ENCODE peak calls at places on chromosome 15, in ten cellular contexts. One of them, this sample, is unnamed.

GRCh38 chr15:71054286-71054952 is 60.9 kb upstream of the THSD4 start:
- DNase-seq in HFF-Myc: no peak
- DNase-seq in fibroblast of lung: peak; percentile 29
- DNase-seq in LNCaP clone FGC: no peak
- DNase-seq in HepG2: no peak
- DNase-seq in lower lobe of right lung: no peak
- DNase-seq in CD8-positive, alpha-beta T cell: no peak
- DNase-seq in fibroblast of pulmonary artery: no peak
- DNase-seq in A549: no peak
- DNase-seq in brain microvascular endothelial cell: no peak
- DNase-seq in this sample: no peak

GRCh38 chr15:33278816-33279612 is 31.8 kb upstream of the RYR3 start:
- DNase-seq in fibroblast of lung: peak; percentile 90
- DNase-seq in LNCaP clone FGC: no peak
- DNase-seq in lower lobe of right lung: no peak
- DNase-seq in HFF-Myc: peak; percentile 84
- DNase-seq in A549: peak; percentile 80
- DNase-seq in brain microvascular endothelial cell: peak; percentile 96
- DNase-seq in CD8-positive, alpha-beta T cell: no peak
- DNase-seq in HepG2: no peak
- DNase-seq in fibroblast of pulmonary artery: peak; percentile 81
- DNase-seq in this sample: peak; percentile 52

GRCh38 chr15:60859996-60860494 is 369.1 kb downstream of the RORA start:
- DNase-seq in CD8-positive, alpha-beta T cell: no peak
- DNase-seq in HFF-Myc: no peak
- DNase-seq in fibroblast of pulmonary artery: no peak
- DNase-seq in lower lobe of right lung: no peak
- DNase-seq in brain microvascular endothelial cell: no peak
- DNase-seq in LNCaP clone FGC: no peak
- DNase-seq in HepG2: no peak
- DNase-seq in fibroblast of lung: peak; percentile 72
- DNase-seq in A549: no peak
- DNase-seq in this sample: peak; percentile 57

GRCh38 chr15:89329329-89330084 is 5.1 kb downstream of the POLG start:
- DNase-seq in HFF-Myc: no peak
- DNase-seq in fibroblast of pulmonary artery: no peak
- DNase-seq in LNCaP clone FGC: no peak
- DNase-seq in HepG2: no peak
- DNase-seq in lower lobe of right lung: no peak
- DNase-seq in fibroblast of lung: no peak
- DNase-seq in brain microvascular endothelial cell: no peak
- DNase-seq in CD8-positive, alpha-beta T cell: peak; percentile 39
- DNase-seq in A549: no peak
- DNase-seq in this sample: no peak

GRCh38 chr15:37135225-37135624 is 34.9 kb upstream of the MEIS2 start:
- DNase-seq in HepG2: no peak
- DNase-seq in lower lobe of right lung: no peak
- DNase-seq in LNCaP clone FGC: no peak
- DNase-seq in brain microvascular endothelial cell: no peak
- DNase-seq in fibroblast of lung: no peak
- DNase-seq in HFF-Myc: peak; percentile 12
- DNase-seq in A549: no peak
- DNase-seq in fibroblast of pulmonary artery: peak; percentile 20
- DNase-seq in CD8-positive, alpha-beta T cell: no peak
- DNase-seq in this sample: no peak

GRCh38 chr15:43433160-43433559 is 59.8 kb downstream of the TP53BP1 start:
- DNase-seq in brain microvascular endothelial cell: no peak
- DNase-seq in HFF-Myc: no peak
- DNase-seq in fibroblast of lung: peak; percentile 86
- DNase-seq in LNCaP clone FGC: no peak
- DNase-seq in HepG2: no peak
- DNase-seq in A549: no peak
- DNase-seq in fibroblast of pulmonary artery: peak; percentile 10
- DNase-seq in lower lobe of right lung: no peak
- DNase-seq in CD8-positive, alpha-beta T cell: no peak
- DNase-seq in this sample: peak; percentile 16

GRCh38 chr15:56052389-56053045 is 59.1 kb upstream of the NEDD4 start:
- DNase-seq in LNCaP clone FGC: no peak
- DNase-seq in fibroblast of pulmonary artery: peak; percentile 73
- DNase-seq in A549: peak; percentile 75
- DNase-seq in lower lobe of right lung: no peak
- DNase-seq in fibroblast of lung: peak; percentile 53
- DNase-seq in brain microvascular endothelial cell: no peak
- DNase-seq in HepG2: peak; percentile 13
- DNase-seq in HFF-Myc: no peak
- DNase-seq in CD8-positive, alpha-beta T cell: no peak
- DNase-seq in this sample: no peak

GRCh38 chr15:43505723-43506122 is 11.7 kb upstream of the MAP1A start:
- DNase-seq in fibroblast of lung: peak; percentile 81
- DNase-seq in HFF-Myc: no peak
- DNase-seq in lower lobe of right lung: no peak
- DNase-seq in LNCaP clone FGC: no peak
- DNase-seq in A549: no peak
- DNase-seq in fibroblast of pulmonary artery: peak; percentile 56
- DNase-seq in HepG2: no peak
- DNase-seq in CD8-positive, alpha-beta T cell: no peak
- DNase-seq in brain microvascular endothelial cell: peak; percentile 73
- DNase-seq in this sample: peak; percentile 57

GRCh38 chr15:73941871-73942635 is 15.8 kb downstream of the LOXL1 start:
- DNase-seq in lower lobe of right lung: peak; percentile 39
- DNase-seq in A549: no peak
- DNase-seq in fibroblast of lung: peak; percentile 55
- DNase-seq in LNCaP clone FGC: no peak
- DNase-seq in CD8-positive, alpha-beta T cell: no peak
- DNase-seq in HFF-Myc: no peak
- DNase-seq in brain microvascular endothelial cell: no peak
- DNase-seq in HepG2: no peak
- DNase-seq in fibroblast of pulmonary artery: no peak
- DNase-seq in this sample: no peak

GRCh38 chr15:80587816-80588456 is 107.2 kb upstream of the ABHD17C start:
- DNase-seq in fibroblast of pulmonary artery: peak; percentile 61
- DNase-seq in A549: no peak
- DNase-seq in HepG2: no peak
- DNase-seq in LNCaP clone FGC: no peak
- DNase-seq in lower lobe of right lung: no peak
- DNase-seq in HFF-Myc: no peak
- DNase-seq in CD8-positive, alpha-beta T cell: no peak
- DNase-seq in fibroblast of lung: peak; percentile 78
- DNase-seq in brain microvascular endothelial cell: peak; percentile 63
- DNase-seq in this sample: no peak

GRCh38 chr15:42490246-42490742 is 647 bp downstream of the ZNF106 start:
- DNase-seq in lower lobe of right lung: no peak
- DNase-seq in LNCaP clone FGC: no peak
- DNase-seq in fibroblast of pulmonary artery: peak; percentile 23
- DNase-seq in CD8-positive, alpha-beta T cell: no peak
- DNase-seq in HepG2: no peak
- DNase-seq in A549: no peak
- DNase-seq in HFF-Myc: no peak
- DNase-seq in brain microvascular endothelial cell: no peak
- DNase-seq in fibroblast of lung: no peak
- DNase-seq in this sample: no peak

GRCh38 chr15:101374326-101374725 is 79.3 kb upstream of the SNRPA1 start:
- DNase-seq in brain microvascular endothelial cell: no peak
- DNase-seq in CD8-positive, alpha-beta T cell: no peak
- DNase-seq in lower lobe of right lung: no peak
- DNase-seq in HFF-Myc: no peak
- DNase-seq in fibroblast of pulmonary artery: no peak
- DNase-seq in HepG2: no peak
- DNase-seq in A549: no peak
- DNase-seq in fibroblast of lung: no peak
- DNase-seq in LNCaP clone FGC: no peak
- DNase-seq in this sample: no peak

GRCh38 chr15:101371519-101371918 is 76.5 kb upstream of the SNRPA1 start:
- DNase-seq in HepG2: no peak
- DNase-seq in brain microvascular endothelial cell: no peak
- DNase-seq in CD8-positive, alpha-beta T cell: no peak
- DNase-seq in HFF-Myc: no peak
- DNase-seq in A549: no peak
- DNase-seq in LNCaP clone FGC: no peak
- DNase-seq in fibroblast of lung: no peak
- DNase-seq in lower lobe of right lung: no peak
- DNase-seq in fibroblast of pulmonary artery: no peak
- DNase-seq in this sample: no peak

GRCh38 chr15:101373580-101373979 is 78.5 kb upstream of the SNRPA1 start:
- DNase-seq in lower lobe of right lung: no peak
- DNase-seq in LNCaP clone FGC: no peak
- DNase-seq in fibroblast of pulmonary artery: no peak
- DNase-seq in HFF-Myc: no peak
- DNase-seq in HepG2: no peak
- DNase-seq in A549: no peak
- DNase-seq in brain microvascular endothelial cell: no peak
- DNase-seq in fibroblast of lung: no peak
- DNase-seq in CD8-positive, alpha-beta T cell: no peak
- DNase-seq in this sample: no peak

GRCh38 chr15:101372149-101372577 is 77.1 kb upstream of the SNRPA1 start:
- DNase-seq in HFF-Myc: no peak
- DNase-seq in brain microvascular endothelial cell: peak; percentile 20
- DNase-seq in A549: no peak
- DNase-seq in fibroblast of pulmonary artery: peak; percentile 24
- DNase-seq in HepG2: no peak
- DNase-seq in fibroblast of lung: no peak
- DNase-seq in LNCaP clone FGC: no peak
- DNase-seq in CD8-positive, alpha-beta T cell: no peak
- DNase-seq in lower lobe of right lung: no peak
- DNase-seq in this sample: no peak

GRCh38 chr15:101372960-101373525 is 78.0 kb upstream of the SNRPA1 start:
- DNase-seq in fibroblast of pulmonary artery: no peak
- DNase-seq in CD8-positive, alpha-beta T cell: no peak
- DNase-seq in fibroblast of lung: no peak
- DNase-seq in lower lobe of right lung: no peak
- DNase-seq in LNCaP clone FGC: no peak
- DNase-seq in HFF-Myc: no peak
- DNase-seq in HepG2: no peak
- DNase-seq in brain microvascular endothelial cell: no peak
- DNase-seq in A549: no peak
- DNase-seq in this sample: no peak
- H3K4me3 ChIP-seq in fibroblast of pulmonary artery: no peak overlapping the region
- H3K4me3 ChIP-seq in CD8-positive, alpha-beta T cell: no peak overlapping the region
- H3K4me3 ChIP-seq in fibroblast of lung: no peak overlapping the region
- H3K4me3 ChIP-seq in lower lobe of right lung: no peak overlapping the region
- H3K4me3 ChIP-seq in LNCaP clone FGC: no peak overlapping the region
- H3K4me3 ChIP-seq in HFF-Myc: no peak overlapping the region
- H3K4me3 ChIP-seq in HepG2: no peak overlapping the region
- H3K4me3 ChIP-seq in brain microvascular endothelial cell: no peak overlapping the region
- H3K4me3 ChIP-seq in A549: no peak overlapping the region
- H3K4me3 ChIP-seq in this sample: no peak overlapping the region

GRCh38 chr15:58755956-58756355 is 6.4 kb upstream of the ADAM10 start:
- DNase-seq in fibroblast of pulmonary artery: no peak
- DNase-seq in HFF-Myc: no peak
- DNase-seq in lower lobe of right lung: no peak
- DNase-seq in fibroblast of lung: no peak
- DNase-seq in brain microvascular endothelial cell: no peak
- DNase-seq in LNCaP clone FGC: no peak
- DNase-seq in A549: no peak
- DNase-seq in CD8-positive, alpha-beta T cell: no peak
- DNase-seq in HepG2: no peak
- DNase-seq in this sample: no peak

GRCh38 chr15:58760385-58761009 is 10.6 kb upstream of the MINDY2 start:
- DNase-seq in HepG2: no peak
- DNase-seq in HFF-Myc: no peak
- DNase-seq in brain microvascular endothelial cell: no peak
- DNase-seq in LNCaP clone FGC: no peak
- DNase-seq in CD8-positive, alpha-beta T cell: no peak
- DNase-seq in A549: no peak
- DNase-seq in fibroblast of lung: no peak
- DNase-seq in lower lobe of right lung: no peak
- DNase-seq in fibroblast of pulmonary artery: no peak
- DNase-seq in this sample: no peak

GRCh38 chr15:58761010-58761388 is 10.1 kb upstream of the MINDY2 start:
- DNase-seq in CD8-positive, alpha-beta T cell: no peak
- DNase-seq in brain microvascular endothelial cell: no peak
- DNase-seq in LNCaP clone FGC: no peak
- DNase-seq in A549: no peak
- DNase-seq in lower lobe of right lung: no peak
- DNase-seq in HFF-Myc: no peak
- DNase-seq in HepG2: no peak
- DNase-seq in fibroblast of lung: no peak
- DNase-seq in fibroblast of pulmonary artery: no peak
- DNase-seq in this sample: no peak

GRCh38 chr15:58755350-58755749 is 5.8 kb upstream of the ADAM10 start:
- DNase-seq in LNCaP clone FGC: no peak
- DNase-seq in A549: no peak
- DNase-seq in fibroblast of lung: no peak
- DNase-seq in lower lobe of right lung: no peak
- DNase-seq in fibroblast of pulmonary artery: no peak
- DNase-seq in HepG2: no peak
- DNase-seq in HFF-Myc: no peak
- DNase-seq in brain microvascular endothelial cell: no peak
- DNase-seq in CD8-positive, alpha-beta T cell: no peak
- DNase-seq in this sample: no peak

GRCh38 chr15:58758141-58758540 is 8.6 kb upstream of the ADAM10 start:
- DNase-seq in brain microvascular endothelial cell: no peak
- DNase-seq in HFF-Myc: no peak
- DNase-seq in lower lobe of right lung: no peak
- DNase-seq in A549: no peak
- DNase-seq in fibroblast of pulmonary artery: peak; percentile 56
- DNase-seq in HepG2: no peak
- DNase-seq in LNCaP clone FGC: no peak
- DNase-seq in CD8-positive, alpha-beta T cell: no peak
- DNase-seq in fibroblast of lung: no peak
- DNase-seq in this sample: no peak
- TF ChIP-seq CTCF in brain microvascular endothelial cell: peak; percentile 39
- TF ChIP-seq CTCF in HFF-Myc: peak; percentile 7
- TF ChIP-seq CTCF in lower lobe of right lung: peak; percentile 23
- TF ChIP-seq CTCF in A549: peak; percentile 53
- TF ChIP-seq CTCF in fibroblast of pulmonary artery: peak; percentile 32
- TF ChIP-seq CTCF in HepG2: peak; percentile 60
- TF ChIP-seq CTCF in LNCaP clone FGC: peak; percentile 37
- TF ChIP-seq CTCF in CD8-positive, alpha-beta T cell: no peak
- TF ChIP-seq CTCF in fibroblast of lung: peak; percentile 38
- TF ChIP-seq CTCF in this sample: peak; percentile 18

GRCh38 chr15:79282371-79283251 is at the start of gene ANKRD34C:
- DNase-seq in LNCaP clone FGC: no peak
- DNase-seq in fibroblast of pulmonary artery: no peak
- DNase-seq in fibroblast of lung: no peak
- DNase-seq in HFF-Myc: no peak
- DNase-seq in CD8-positive, alpha-beta T cell: no peak
- DNase-seq in brain microvascular endothelial cell: no peak
- DNase-seq in HepG2: no peak
- DNase-seq in A549: no peak
- DNase-seq in lower lobe of right lung: no peak
- DNase-seq in this sample: no peak
- H3K4me3 ChIP-seq in LNCaP clone FGC: no peak within 1 kb of the TSS
- H3K4me3 ChIP-seq in fibroblast of pulmonary artery: no peak within 1 kb of the TSS
- H3K4me3 ChIP-seq in fibroblast of lung: no peak within 1 kb of the TSS
- H3K4me3 ChIP-seq in HFF-Myc: no peak within 1 kb of the TSS
- H3K4me3 ChIP-seq in CD8-positive, alpha-beta T cell: no peak within 1 kb of the TSS
- H3K4me3 ChIP-seq in brain microvascular endothelial cell: no peak within 1 kb of the TSS
- H3K4me3 ChIP-seq in HepG2: no peak within 1 kb of the TSS
- H3K4me3 ChIP-seq in A549: no peak within 1 kb of the TSS
- H3K4me3 ChIP-seq in lower lobe of right lung: no peak within 1 kb of the TSS
- H3K4me3 ChIP-seq in this sample: no peak within 1 kb of the TSS

DNA sequence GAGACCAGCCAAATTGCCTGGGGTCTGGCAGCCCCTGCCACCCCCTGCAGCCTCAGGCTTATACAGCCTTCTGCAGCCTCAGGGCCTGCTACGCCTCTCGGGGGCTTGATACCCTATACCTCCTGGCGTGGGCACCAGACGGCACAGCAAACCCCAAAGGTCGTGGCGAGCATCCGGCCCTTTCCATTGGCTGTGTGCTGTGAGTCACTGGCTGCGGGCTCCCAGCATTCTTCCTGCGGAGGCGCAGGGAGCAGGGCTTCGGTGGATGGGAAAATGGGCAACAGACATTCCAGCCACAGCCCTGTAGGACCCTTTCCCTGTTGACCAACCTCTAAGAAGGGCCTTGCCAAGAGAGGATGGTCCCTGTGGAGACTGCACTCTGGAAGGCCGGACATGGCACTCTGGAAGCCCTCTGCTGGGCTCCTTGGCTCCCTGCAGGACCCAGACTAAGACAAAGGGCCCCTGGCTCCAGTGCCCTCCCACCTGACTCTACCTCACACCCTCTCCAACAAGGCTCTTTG is 59.6 kb downstream of the ITGA11 start:
- DNase-seq in LNCaP clone FGC: no peak
- DNase-seq in fibroblast of lung: peak; percentile 82
- DNase-seq in CD8-positive, alpha-beta T cell: no peak
- DNase-seq in brain microvascular endothelial cell: peak; percentile 63
- DNase-seq in lower lobe of right lung: no peak
- DNase-seq in HepG2: peak; percentile 16
- DNase-seq in A549: peak; percentile 66
- DNase-seq in HFF-Myc: no peak
- DNase-seq in fibroblast of pulmonary artery: peak; percentile 56
- DNase-seq in this sample: no peak
- TF ChIP-seq CTCF in LNCaP clone FGC: no peak
- TF ChIP-seq CTCF in fibroblast of lung: peak; percentile 26
- TF ChIP-seq CTCF in CD8-positive, alpha-beta T cell: no peak
- TF ChIP-seq CTCF in brain microvascular endothelial cell: peak; percentile 80
- TF ChIP-seq CTCF in lower lobe of right lung: peak; percentile 41
- TF ChIP-seq CTCF in HepG2: peak; percentile 48
- TF ChIP-seq CTCF in A549: peak; percentile 29
- TF ChIP-seq CTCF in HFF-Myc: peak; percentile 57
- TF ChIP-seq CTCF in fibroblast of pulmonary artery: peak; percentile 65
- TF ChIP-seq CTCF in this sample: peak; percentile 45

This sample was measured in AG04449.